ENCODE peak calls at places on chromosomes 16 and 17, in ten cellular contexts. N is cardiac muscle cell, O is fibroblast of lung, C is mammary epithelial cell, V is RWPE2, Z is A549, D is cardiac fibroblast, L is psoas muscle, P is heart right ventricle, M is H1. A is an unnamed sample.

GRCh38 chr16:10040136-10041080 is 141.8 kb downstream of the GRIN2A start:
- DNase-seq in N (no peak), O (no peak), C (no peak), V (no peak), Z (no peak), D (no peak), L (no peak), P (no peak), M (no peak), A (no peak)

GRCh38 chr17:74749262-74750038 is 1.0 kb downstream of the NHERF1 start:
- DNase-seq in N (peak), O (no peak), C (no peak), V (no peak), Z (no peak), D (no peak), L (peak), P (no peak), M (no peak), A (peak)

GRCh38 chr16:53753431-53753830 is 49.5 kb downstream of the FTO start:
- DNase-seq in N (no peak), O (no peak), C (no peak), V (no peak), Z (no peak), D (no peak), L (no peak), P (no peak), M (no peak), A (no peak)

GRCh38 chr16:642189-643049 is 791 bp downstream of the MCRIP2 start:
- DNase-seq in N (peak), O (no peak), C (no peak), V (no peak), Z (peak), D (peak), L (peak), P (peak), M (peak), A (no peak)

GRCh38 chr16:46688657-46689491 is at the start of gene VPS35:
- DNase-seq in N (peak), O (peak), C (peak), V (peak), Z (peak), D (peak), L (peak), P (peak), M (peak), A (peak)

GRCh38 chr17:42221886-42222745 is 27.8 kb upstream of the GHDC start:
- DNase-seq in N (peak), O (peak), C (peak), V (no peak), Z (peak), D (peak), L (peak), P (no peak), M (peak), A (peak)

GRCh38 chr16:54059319-54059718 is 227.3 kb downstream of the IRX3 start:
- DNase-seq in N (no peak), O (no peak), C (no peak), V (no peak), Z (no peak), D (no peak), L (no peak), P (no peak), M (peak), A (no peak)

GRCh38 chr17:7440823-7441174 is 1.5 kb downstream of the FGF11 start:
- DNase-seq in N (no peak), O (no peak), C (peak), V (peak), Z (no peak), D (peak), L (peak), P (peak), M (no peak), A (peak)

GRCh38 chr17:72104164-72104862 is 16.5 kb upstream of the SOX9 start:
- DNase-seq in N (no peak), O (no peak), C (no peak), V (no peak), Z (no peak), D (no peak), L (peak), P (peak), M (no peak), A (no peak)

DNA sequence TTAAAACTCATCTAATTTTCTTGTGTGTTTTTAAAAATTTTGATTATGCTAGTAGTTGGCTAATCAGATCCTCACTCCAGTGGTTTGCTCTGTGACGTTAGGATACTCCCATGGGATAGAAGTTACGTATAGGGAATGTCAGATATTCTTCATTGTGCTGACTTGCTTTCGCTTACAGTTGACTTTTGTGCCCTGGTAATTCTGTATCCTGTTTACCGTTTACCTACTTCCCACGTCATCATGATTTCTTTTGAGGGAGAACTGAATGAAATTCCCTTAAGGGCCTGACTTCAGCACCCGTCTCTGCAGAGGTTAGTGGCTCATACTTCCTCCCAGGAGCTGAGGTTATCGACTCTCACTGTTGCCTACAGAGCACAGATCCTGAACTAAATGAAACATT is 2.6 kb downstream of the PRKAR1A start:
- DNase-seq in N (no peak), O (peak), C (peak), V (no peak), Z (peak), D (peak), L (no peak), P (no peak), M (no peak), A (peak)
- H3K4me3 ChIP-seq in N (peak), O (peak), C (peak), V (peak), Z (no peak), D (peak), L (peak), P (peak), M (peak), A (peak)

GRCh38 chr17:14211778-14212177 is 24.9 kb downstream of the CDRT15 start:
- DNase-seq in N (no peak), O (no peak), C (no peak), V (no peak), Z (no peak), D (peak), L (peak), P (peak), M (peak), A (no peak)
- TF ChIP-seq CTCF in N (peak), O (peak), C (no peak), V (no peak), Z (no peak), D (peak), L (peak), P (peak), M (peak), A (peak)

GRCh38 chr17:77506371-77506991 is 365.7 kb downstream of the SEC14L1 start:
- DNase-seq in N (no peak), O (no peak), C (no peak), V (no peak), Z (no peak), D (no peak), L (no peak), P (no peak), M (no peak), A (no peak)

GRCh38 chr17:77508047-77508715 is 367.4 kb downstream of the SEC14L1 start:
- DNase-seq in N (no peak), O (no peak), C (no peak), V (no peak), Z (peak), D (no peak), L (no peak), P (no peak), M (no peak), A (no peak)

GRCh38 chr17:77505460-77505769 is 364.6 kb downstream of the SEC14L1 start:
- DNase-seq in N (no peak), O (no peak), C (no peak), V (no peak), Z (no peak), D (no peak), L (no peak), P (no peak), M (no peak), A (no peak)

GRCh38 chr17:77509089-77509488 is 368.3 kb downstream of the SEC14L1 start:
- DNase-seq in N (no peak), O (no peak), C (no peak), V (no peak), Z (no peak), D (no peak), L (no peak), P (no peak), M (no peak), A (no peak)

GRCh38 chr17:77507116-77507885 is 366.5 kb downstream of the SEC14L1 start:
- DNase-seq in N (peak), O (no peak), C (no peak), V (no peak), Z (no peak), D (no peak), L (no peak), P (no peak), M (no peak), A (peak)
- H3K4me3 ChIP-seq in N (no peak), O (no peak), C (no peak), V (no peak), Z (no peak), D (no peak), L (no peak), P (no peak), M (no peak), A (no peak)

DNA sequence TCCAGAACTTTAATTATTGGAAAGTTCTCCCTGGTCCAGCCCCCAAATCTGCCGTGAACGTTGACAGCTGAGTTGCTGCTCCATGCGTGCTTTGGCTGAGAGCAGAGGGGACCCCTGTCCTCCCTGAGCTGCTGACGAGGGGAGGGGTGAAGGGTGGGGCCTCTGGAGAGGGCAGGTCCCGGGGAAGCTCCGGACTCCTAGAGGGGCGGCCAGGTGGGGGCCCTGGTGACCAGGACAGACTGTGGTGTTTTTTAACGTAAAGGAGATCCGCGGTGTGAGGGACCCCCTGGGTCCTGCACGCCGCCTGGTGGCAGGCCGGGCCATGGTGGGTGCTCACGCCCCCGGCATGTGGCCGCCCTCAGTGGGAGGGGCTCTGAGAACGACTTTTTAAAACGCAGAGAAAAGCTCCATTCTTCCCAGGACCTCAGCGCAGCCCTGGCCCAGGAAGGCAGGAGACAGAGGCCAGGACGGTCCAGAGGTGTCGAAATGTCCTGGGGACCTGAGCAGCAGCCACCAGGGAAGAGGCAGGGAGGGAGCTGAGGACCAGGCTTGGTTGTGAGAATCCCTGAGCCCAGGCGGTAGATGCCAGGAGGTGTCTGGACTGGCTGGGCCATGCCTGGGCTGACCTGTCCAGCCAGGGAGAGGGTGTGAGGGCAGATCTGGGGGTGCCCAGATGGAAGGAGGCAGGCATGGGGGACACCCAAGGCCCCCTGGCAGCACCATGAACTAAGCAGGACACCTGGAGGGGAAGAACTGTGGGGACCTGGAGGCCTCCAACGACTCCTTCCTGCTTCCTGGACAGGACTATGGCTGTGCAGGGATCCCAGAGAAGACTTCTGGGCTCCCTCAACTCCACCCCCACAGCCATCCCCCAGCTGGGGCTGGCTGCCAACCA is at the start of gene MC1R:
- DNase-seq in N (peak), O (peak), C (no peak), V (no peak), Z (peak), D (peak), L (no peak), P (no peak), M (peak), A (peak)
- TF ChIP-seq CTCF in N (peak), O (peak), C (peak), V (peak), Z (peak), D (peak), L (peak), P (peak), M (peak), A (peak)

GRCh38 chr16:1960665-1961630 is 1.6 kb downstream of the NDUFB10 start:
- DNase-seq in N (no peak), O (peak), C (peak), V (peak), Z (peak), D (peak), L (no peak), P (no peak), M (no peak), A (peak)
- H3K4me3 ChIP-seq in N (peak), O (peak), C (no peak), V (peak), Z (peak), D (peak), L (peak), P (peak), M (peak), A (peak)

A was measured in astrocyte of the spinal cord.